ENCODE peak calls at places on chromosomes 2 and 18, in eight cellular contexts. A is psoas muscle; T is AG10803; N is CD8-positive, alpha-beta T cell; K is kidney; V is fibroblast of mammary gland; J is cardiac fibroblast; D is GM06990. G is an unnamed sample.

GRCh38 chr18:2955966-2956521 is 56.9 kb downstream of the LPIN2 start:
- DNase-seq in A (no peak), T (peak), N (no peak), K (no peak), V (peak), J (no peak), D (no peak), G (no peak)

GRCh38 chr2:49840428-49840975 is 686.2 kb upstream of the FSHR start:
- DNase-seq in A (no peak), T (no peak), N (no peak), K (no peak), V (no peak), J (no peak), D (no peak), G (no peak)

GRCh38 chr2:241951920-241952319 is 82.4 kb downstream of the RTP5 start:
- DNase-seq in A (no peak), T (no peak), N (no peak), K (no peak), V (no peak), J (no peak), D (no peak), G (no peak)

GRCh38 chr2:68157002-68157401 is 686 bp upstream of the PNO1 start:
- DNase-seq in A (no peak), T (peak), N (no peak), K (peak), V (peak), J (no peak), D (peak), G (peak)

GRCh38 chr2:148122788-148123187 is 101.9 kb downstream of the MBD5 start:
- DNase-seq in A (no peak), T (peak), N (no peak), K (no peak), V (peak), J (peak), D (no peak), G (peak)

GRCh38 chr2:181395871-181396574 is 61.2 kb upstream of the ITGA4 start:
- DNase-seq in A (no peak), T (no peak), N (no peak), K (no peak), V (no peak), J (no peak), D (no peak), G (no peak)

GRCh38 chr2:44201648-44202047 is 33.0 kb downstream of the PPM1B start:
- DNase-seq in A (no peak), T (no peak), N (no peak), K (no peak), V (peak), J (peak), D (no peak), G (no peak)

GRCh38 chr18:23862071-23862470 is 152.5 kb upstream of the TTC39C start:
- DNase-seq in A (no peak), T (peak), N (peak), K (no peak), V (peak), J (peak), D (no peak), G (peak)

GRCh38 chr2:240139011-240139441 is 1.4 kb downstream of the OTOS start:
- DNase-seq in A (peak), T (no peak), N (no peak), K (peak), V (no peak), J (no peak), D (no peak), G (no peak)

GRCh38 chr2:158102446-158102845 is 770 bp downstream of the UPP2 start:
- DNase-seq in A (no peak), T (no peak), N (no peak), K (no peak), V (no peak), J (peak), D (no peak), G (peak)

GRCh38 chr18:60232541-60232940 is 140.0 kb downstream of the MC4R start:
- DNase-seq in A (no peak), T (peak), N (no peak), K (no peak), V (peak), J (peak), D (no peak), G (peak)

GRCh38 chr2:133598769-133599168 is 30.5 kb upstream of the NCKAP5 start:
- DNase-seq in A (no peak), T (no peak), N (no peak), K (no peak), V (no peak), J (no peak), D (no peak), G (no peak)

GRCh38 chr2:219073413-219074129 is 12.8 kb upstream of the IHH start:
- DNase-seq in A (no peak), T (peak), N (no peak), K (no peak), V (peak), J (peak), D (no peak), G (peak)

GRCh38 chr2:222965555-222965954 is 86.4 kb upstream of the KCNE4 start:
- DNase-seq in A (no peak), T (no peak), N (no peak), K (no peak), V (no peak), J (no peak), D (no peak), G (no peak)

GRCh38 chr2:183630964-183631363 is 506.7 kb downstream of the NUP35 start:
- DNase-seq in A (no peak), T (no peak), N (no peak), K (no peak), V (no peak), J (no peak), D (no peak), G (no peak)

GRCh38 chr18:58512161-58512581 is 116.7 kb downstream of the ALPK2 start:
- DNase-seq in A (no peak), T (no peak), N (peak), K (no peak), V (no peak), J (no peak), D (no peak), G (no peak)
- H3K4me3 ChIP-seq in A (no peak), T (no peak), N (no peak), K (no peak), V (no peak), J (no peak), D (no peak), G (no peak)

GRCh38 chr18:14086459-14087231 is 45.6 kb downstream of the ZNF519 start:
- DNase-seq in A (no peak), T (peak), N (no peak), K (no peak), V (peak), J (peak), D (peak), G (peak)
- TF ChIP-seq CTCF in A (peak), T (peak), N (peak), K (peak), V (peak), J (peak), D (peak), G (peak)

GRCh38 chr2:131120815-131121317 is 15.7 kb downstream of the PLEKHB2 start:
- DNase-seq in A (no peak), T (no peak), N (no peak), K (no peak), V (no peak), J (no peak), D (no peak), G (no peak)
- H3K4me3 ChIP-seq in A (no peak), T (no peak), N (no peak), K (no peak), V (no peak), J (no peak), D (no peak), G (no peak)

DNA sequence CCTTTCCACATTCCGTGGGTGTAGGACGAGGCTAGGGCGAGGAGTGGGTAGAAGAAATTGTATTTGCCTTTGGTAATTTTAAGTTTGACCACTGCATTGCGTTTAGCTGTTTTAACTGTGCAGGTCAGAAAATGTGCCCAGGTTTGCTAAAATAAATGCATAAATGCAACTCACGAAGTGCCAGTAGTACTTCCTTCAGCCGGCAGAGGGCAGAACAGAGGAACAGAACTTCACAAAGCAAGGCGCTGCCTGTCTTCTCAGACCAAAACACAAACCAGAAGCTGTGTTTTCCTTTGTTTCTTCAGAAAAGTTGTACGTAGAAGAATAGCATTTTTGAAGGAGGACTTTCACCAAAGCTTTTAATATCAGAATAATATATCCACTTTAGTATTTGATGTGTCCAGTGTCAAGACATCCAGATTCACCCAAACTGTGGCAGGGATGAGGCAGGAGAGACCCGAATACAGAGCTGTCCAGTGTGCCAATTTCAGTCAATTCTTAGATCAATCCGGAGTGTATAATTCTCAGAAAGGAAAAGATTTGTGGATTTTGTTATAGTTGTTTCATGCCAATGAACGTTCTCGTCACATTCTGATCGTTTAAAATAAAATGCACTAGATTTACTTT is 348.6 kb downstream of the DLGAP1 start:
- DNase-seq in A (peak), T (peak), N (peak), K (no peak), V (peak), J (peak), D (no peak), G (peak)
- TF ChIP-seq CTCF in A (peak), T (peak), N (peak), K (peak), V (peak), J (peak), D (peak), G (peak)